ENCODE peak calls at places on chromosomes 6 and 20, in five cellular contexts. Y is A549, J is mammary epithelial cell, E is fibroblast of the aortic adventitia, I is upper lobe of right lung. V is an unnamed sample.

GRCh38 chr6:32153252-32153834 is 598 bp upstream of the PPT2 start:
- DNase-seq in Y (peak; percentile 40), J (peak; percentile 13), E (peak; percentile 35), I (peak; percentile 76), V (no peak)

GRCh38 chr6:10531513-10531912 is 10.4 kb downstream of the GCNT2 start:
- DNase-seq in Y (no peak), J (no peak), E (no peak), I (no peak), V (no peak)

GRCh38 chr6:55250400-55250799 is 76.1 kb downstream of the HCRTR2 start:
- DNase-seq in Y (no peak), J (no peak), E (no peak), I (no peak), V (no peak)

GRCh38 chr20:23257848-23258746 is 92.5 kb upstream of the NXT1 start:
- DNase-seq in Y (no peak), J (peak; percentile 78), E (peak; percentile 95), I (no peak), V (peak; percentile 58)

GRCh38 chr6:28368522-28368921 is 18.8 kb downstream of the ZKSCAN3 start:
- DNase-seq in Y (no peak), J (no peak), E (no peak), I (no peak), V (no peak)

GRCh38 chr6:7813704-7814103 is 87.8 kb downstream of the BMP6 start:
- DNase-seq in Y (no peak), J (no peak), E (no peak), I (no peak), V (no peak)

GRCh38 chr6:42520786-42521607 is 42.8 kb upstream of the UBR2 start:
- DNase-seq in Y (no peak), J (peak; percentile 13), E (peak; percentile 55), I (no peak), V (no peak)

GRCh38 chr6:135231469-135231844 is 50.3 kb downstream of the MYB start:
- DNase-seq in Y (no peak), J (no peak), E (peak; percentile 35), I (no peak), V (no peak)

GRCh38 chr6:153856929-153857376 is 182.1 kb upstream of the OPRM1 start:
- DNase-seq in Y (no peak), J (no peak), E (no peak), I (no peak), V (no peak)

GRCh38 chr6:46491201-46491788 is at the start of gene RCAN2:
- DNase-seq in Y (peak; percentile 15), J (peak; percentile 42), E (peak; percentile 15), I (peak; percentile 85), V (no peak)

GRCh38 chr6:162726997-162727346 is 594 bp downstream of the PRKN start:
- DNase-seq in Y (peak; percentile 8), J (no peak), E (peak; percentile 2), I (no peak), V (no peak)

GRCh38 chr6:155628315-155628714 is 172.7 kb upstream of the NOX3 start:
- DNase-seq in Y (no peak), J (no peak), E (no peak), I (no peak), V (no peak)

GRCh38 chr6:123497025-123497424 is 139.7 kb downstream of the TRDN start:
- DNase-seq in Y (no peak), J (no peak), E (no peak), I (no peak), V (no peak)

GRCh38 chr6:3916211-3916610 is 67.0 kb downstream of the FAM50B start:
- DNase-seq in Y (no peak), J (no peak), E (no peak), I (no peak), V (no peak)

GRCh38 chr6:147752686-147753418 is 244.4 kb downstream of the SAMD5 start:
- DNase-seq in Y (no peak), J (no peak), E (no peak), I (no peak), V (no peak)

GRCh38 chr6:158916638-158917037 is 83.4 kb downstream of the RSPH3 start:
- DNase-seq in Y (no peak), J (no peak), E (no peak), I (no peak), V (no peak)

GRCh38 chr20:34544109-34544793 is 14.3 kb upstream of the MAP1LC3A start:
- DNase-seq in Y (no peak), J (no peak), E (no peak), I (no peak), V (no peak)

GRCh38 chr6:21769405-21769851 is 175.9 kb downstream of the SOX4 start:
- DNase-seq in Y (no peak), J (peak; percentile 59), E (peak; percentile 97), I (no peak), V (no peak)

GRCh38 chr6:501891-502601 is 110.5 kb downstream of the IRF4 start:
- DNase-seq in Y (no peak), J (no peak), E (no peak), I (no peak), V (no peak)

GRCh38 chr6:168666751-168667427 is 225.9 kb downstream of the SMOC2 start:
- DNase-seq in Y (no peak), J (no peak), E (no peak), I (peak; percentile 23), V (peak; percentile 16)

GRCh38 chr20:10603378-10603777 is 70.4 kb downstream of the JAG1 start:
- DNase-seq in Y (no peak), J (no peak), E (no peak), I (no peak), V (no peak)

GRCh38 chr20:17635846-17636245 is 46.2 kb downstream of the RRBP1 start:
- DNase-seq in Y (no peak), J (no peak), E (peak; percentile 64), I (no peak), V (no peak)

GRCh38 chr6:161434921-161435411 is 161.1 kb upstream of the AGPAT4 start:
- DNase-seq in Y (no peak), J (peak; percentile 86), E (peak; percentile 99), I (no peak), V (peak; percentile 98)

GRCh38 chr6:161434331-161434730 is 160.5 kb upstream of the AGPAT4 start:
- DNase-seq in Y (no peak), J (peak; percentile 73), E (peak; percentile 48), I (no peak), V (no peak)

GRCh38 chr6:161435426-161436065 is 161.7 kb upstream of the AGPAT4 start:
- DNase-seq in Y (no peak), J (no peak), E (no peak), I (no peak), V (no peak)

GRCh38 chr6:161432546-161432945 is 158.7 kb upstream of the AGPAT4 start:
- DNase-seq in Y (no peak), J (no peak), E (no peak), I (no peak), V (no peak)

DNA sequence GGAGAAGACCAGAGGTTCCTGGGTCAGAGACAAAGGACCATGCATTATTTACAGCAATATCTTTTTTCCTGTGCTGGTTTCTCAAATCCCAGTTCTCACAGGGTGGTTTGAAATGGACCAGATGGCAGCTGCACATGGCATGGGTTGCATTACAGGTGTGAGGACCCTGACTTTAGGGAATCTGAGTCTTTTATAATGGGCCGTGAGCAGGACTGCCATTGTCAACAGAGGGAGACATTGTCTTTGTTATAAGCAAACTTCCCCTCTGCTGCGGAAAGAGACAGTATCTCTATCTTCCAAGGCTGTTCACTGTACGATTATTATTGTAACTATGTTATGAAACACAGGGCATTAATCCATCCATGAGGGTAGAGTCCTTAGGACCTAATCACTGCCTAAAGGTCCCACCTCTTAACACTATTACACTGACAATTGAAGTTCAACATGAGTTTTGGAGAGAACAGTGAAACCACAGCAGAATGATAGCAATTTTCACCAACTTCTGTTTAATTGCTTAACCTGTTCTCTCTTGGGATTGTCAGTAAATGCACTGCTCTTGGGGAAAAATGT is 156.1 kb upstream of the AGPAT4 start:
- DNase-seq in Y (no peak), J (no peak), E (peak; percentile 33), I (no peak), V (no peak)
- TF ChIP-seq CTCF in Y (no peak), J (peak; percentile 25), E (peak; percentile 14), I (peak; percentile 16), V (peak; percentile 32)

GRCh38 chr20:37339208-37339607 is 6.7 kb upstream of the SRC start:
- DNase-seq in Y (no peak), J (no peak), E (no peak), I (no peak), V (no peak)
- H3K4me3 ChIP-seq in Y (no peak overlapping the region), J (no peak overlapping the region), E (no peak overlapping the region), I (no peak overlapping the region), V (no peak overlapping the region)

DNA sequence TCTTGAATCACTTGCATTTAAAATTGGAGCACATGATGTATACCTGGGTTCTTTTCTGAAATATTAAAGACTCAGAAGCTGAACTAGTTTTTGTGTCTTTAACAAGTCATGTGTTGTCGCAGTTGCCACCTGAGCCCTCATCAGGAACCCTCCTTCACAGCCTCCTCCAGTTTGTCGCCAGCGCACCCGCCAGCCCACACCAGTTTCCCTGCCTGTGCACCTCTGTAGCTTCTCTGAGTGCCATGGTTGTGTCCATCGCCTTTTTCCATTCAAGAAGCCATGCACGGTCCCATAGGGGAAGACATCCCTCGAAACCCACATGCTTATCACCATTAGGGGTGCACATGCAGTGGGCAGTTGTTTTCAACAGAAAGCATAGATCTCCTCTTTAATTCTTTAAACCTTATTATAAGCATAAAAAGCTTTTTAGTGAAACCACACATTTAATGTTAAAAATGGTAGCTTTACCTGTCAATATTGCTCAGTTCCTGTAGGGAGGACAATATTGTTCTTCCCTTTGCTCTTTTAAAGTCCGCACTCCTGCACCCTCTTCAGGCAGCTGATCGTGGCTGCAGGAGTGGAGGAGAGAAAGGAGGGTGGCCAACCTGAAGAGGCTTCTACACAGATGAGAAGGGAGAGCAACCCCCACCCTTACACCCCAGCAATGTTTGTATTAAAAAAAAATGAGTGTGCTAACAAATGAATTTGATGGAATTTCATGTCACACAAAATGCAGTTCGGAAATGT is 121.9 kb downstream of the CFAP61 start:
- DNase-seq in Y (no peak), J (no peak), E (no peak), I (no peak), V (no peak)
- TF ChIP-seq CTCF in Y (no peak), J (no peak), E (no peak), I (no peak), V (no peak)

GRCh38 chr6:41334482-41335023 is 855 bp upstream of the NCR2 start:
- DNase-seq in Y (no peak), J (no peak), E (no peak), I (no peak), V (no peak)
- H3K4me3 ChIP-seq in Y (no peak overlapping the region), J (no peak overlapping the region), E (no peak overlapping the region), I (no peak overlapping the region), V (no peak overlapping the region)

DNA sequence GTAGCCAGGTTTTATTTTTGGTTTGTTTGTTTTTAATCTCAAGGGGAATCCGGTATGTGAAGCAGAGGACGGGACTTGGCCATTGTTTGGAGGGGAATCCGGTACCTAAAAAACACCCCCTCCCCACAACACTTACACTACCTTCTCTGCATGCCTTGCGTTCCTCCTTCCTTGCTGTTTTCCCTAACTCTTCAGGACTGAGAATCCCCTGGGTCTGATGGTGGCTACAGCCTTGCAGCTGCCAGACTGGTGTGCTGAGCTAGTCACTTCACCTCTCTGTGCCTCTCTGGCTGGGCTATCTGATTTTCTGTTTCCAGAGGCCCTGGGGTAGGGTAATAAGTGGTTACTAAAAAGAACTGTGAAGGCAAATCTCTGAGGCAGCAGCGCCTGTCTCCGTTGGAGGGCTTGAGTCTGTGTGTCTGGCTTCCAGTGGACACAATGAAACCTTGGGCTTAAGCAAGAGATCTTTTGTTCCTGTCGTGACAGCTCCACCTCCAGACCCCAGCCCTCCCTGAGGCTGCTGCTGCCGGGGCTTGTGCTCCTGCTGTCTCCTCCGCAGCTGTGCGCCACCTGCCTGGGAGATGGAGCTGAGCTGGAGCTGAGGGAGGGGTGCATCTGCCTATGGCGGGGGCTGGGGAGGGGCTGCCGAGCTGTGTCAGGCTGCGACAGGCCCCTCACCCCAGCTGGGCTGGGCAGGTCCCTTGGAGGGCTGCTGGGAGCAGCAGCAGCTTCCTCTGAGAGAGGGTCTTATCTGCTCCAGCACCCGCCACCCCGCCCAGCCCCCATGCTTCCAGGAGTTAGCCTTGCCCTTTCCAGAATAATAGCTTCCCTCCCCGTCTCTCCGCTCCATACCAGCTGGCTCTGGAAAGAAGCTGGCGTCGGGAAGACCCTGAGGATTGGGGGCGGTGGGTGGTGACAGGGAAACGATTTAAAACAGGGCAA is 65.8 kb upstream of the CCDC167 start:
- DNase-seq in Y (no peak), J (no peak), E (no peak), I (no peak), V (no peak)
- TF ChIP-seq CTCF in Y (no peak), J (no peak), E (no peak), I (no peak), V (no peak)